ENCODE peak calls at places on chromosomes 11 and 22, in ten cellular contexts. One of them, this sample, is unnamed.

GRCh38 chr11:13963949-13964770 is 1.6 kb downstream of the SPON1 start:
- DNase-seq in HCT116: no peak
- DNase-seq in stomach: no peak
- DNase-seq in ovary: peak
- DNase-seq in heart left ventricle: peak
- DNase-seq in breast epithelium: no peak
- DNase-seq in A549: no peak
- DNase-seq in NB4: no peak
- DNase-seq in HepG2: no peak
- DNase-seq in transverse colon: peak
- DNase-seq in this sample: no peak

GRCh38 chr11:69636512-69636866 is 4.5 kb upstream of the CCND1 start:
- DNase-seq in HCT116: peak
- DNase-seq in stomach: peak
- DNase-seq in ovary: peak
- DNase-seq in heart left ventricle: peak
- DNase-seq in breast epithelium: no peak
- DNase-seq in A549: peak
- DNase-seq in NB4: no peak
- DNase-seq in HepG2: no peak
- DNase-seq in transverse colon: peak
- DNase-seq in this sample: no peak

GRCh38 chr22:37157516-37158289 is 8.0 kb upstream of the IL2RB start:
- DNase-seq in HCT116: peak
- DNase-seq in stomach: no peak
- DNase-seq in ovary: no peak
- DNase-seq in heart left ventricle: no peak
- DNase-seq in breast epithelium: no peak
- DNase-seq in A549: no peak
- DNase-seq in NB4: no peak
- DNase-seq in HepG2: no peak
- DNase-seq in transverse colon: no peak
- DNase-seq in this sample: no peak

GRCh38 chr11:67422894-67423293 is 5.4 kb upstream of the RPS6KB2 start:
- DNase-seq in HCT116: no peak
- DNase-seq in stomach: no peak
- DNase-seq in ovary: no peak
- DNase-seq in heart left ventricle: no peak
- DNase-seq in breast epithelium: no peak
- DNase-seq in A549: no peak
- DNase-seq in NB4: no peak
- DNase-seq in HepG2: no peak
- DNase-seq in transverse colon: no peak
- DNase-seq in this sample: no peak

GRCh38 chr22:32183625-32184024 is 21.2 kb downstream of the RFPL2 start:
- DNase-seq in HCT116: no peak
- DNase-seq in stomach: no peak
- DNase-seq in ovary: no peak
- DNase-seq in heart left ventricle: no peak
- DNase-seq in breast epithelium: no peak
- DNase-seq in A549: no peak
- DNase-seq in NB4: no peak
- DNase-seq in HepG2: no peak
- DNase-seq in transverse colon: no peak
- DNase-seq in this sample: no peak

GRCh38 chr11:107704432-107704831 is 7.4 kb downstream of the SLN start:
- DNase-seq in HCT116: no peak
- DNase-seq in stomach: no peak
- DNase-seq in ovary: no peak
- DNase-seq in heart left ventricle: no peak
- DNase-seq in breast epithelium: no peak
- DNase-seq in A549: peak
- DNase-seq in NB4: no peak
- DNase-seq in HepG2: no peak
- DNase-seq in transverse colon: no peak
- DNase-seq in this sample: no peak

GRCh38 chr11:65810046-65810868 is 23.4 kb downstream of the OVOL1 start:
- DNase-seq in HCT116: no peak
- DNase-seq in stomach: no peak
- DNase-seq in ovary: no peak
- DNase-seq in heart left ventricle: no peak
- DNase-seq in breast epithelium: no peak
- DNase-seq in A549: peak
- DNase-seq in NB4: peak
- DNase-seq in HepG2: peak
- DNase-seq in transverse colon: no peak
- DNase-seq in this sample: no peak

GRCh38 chr11:46930089-46930488 is 6.5 kb upstream of the CSTPP1 start:
- DNase-seq in HCT116: no peak
- DNase-seq in stomach: no peak
- DNase-seq in ovary: no peak
- DNase-seq in heart left ventricle: no peak
- DNase-seq in breast epithelium: no peak
- DNase-seq in A549: peak
- DNase-seq in NB4: peak
- DNase-seq in HepG2: peak
- DNase-seq in transverse colon: peak
- DNase-seq in this sample: no peak

DNA sequence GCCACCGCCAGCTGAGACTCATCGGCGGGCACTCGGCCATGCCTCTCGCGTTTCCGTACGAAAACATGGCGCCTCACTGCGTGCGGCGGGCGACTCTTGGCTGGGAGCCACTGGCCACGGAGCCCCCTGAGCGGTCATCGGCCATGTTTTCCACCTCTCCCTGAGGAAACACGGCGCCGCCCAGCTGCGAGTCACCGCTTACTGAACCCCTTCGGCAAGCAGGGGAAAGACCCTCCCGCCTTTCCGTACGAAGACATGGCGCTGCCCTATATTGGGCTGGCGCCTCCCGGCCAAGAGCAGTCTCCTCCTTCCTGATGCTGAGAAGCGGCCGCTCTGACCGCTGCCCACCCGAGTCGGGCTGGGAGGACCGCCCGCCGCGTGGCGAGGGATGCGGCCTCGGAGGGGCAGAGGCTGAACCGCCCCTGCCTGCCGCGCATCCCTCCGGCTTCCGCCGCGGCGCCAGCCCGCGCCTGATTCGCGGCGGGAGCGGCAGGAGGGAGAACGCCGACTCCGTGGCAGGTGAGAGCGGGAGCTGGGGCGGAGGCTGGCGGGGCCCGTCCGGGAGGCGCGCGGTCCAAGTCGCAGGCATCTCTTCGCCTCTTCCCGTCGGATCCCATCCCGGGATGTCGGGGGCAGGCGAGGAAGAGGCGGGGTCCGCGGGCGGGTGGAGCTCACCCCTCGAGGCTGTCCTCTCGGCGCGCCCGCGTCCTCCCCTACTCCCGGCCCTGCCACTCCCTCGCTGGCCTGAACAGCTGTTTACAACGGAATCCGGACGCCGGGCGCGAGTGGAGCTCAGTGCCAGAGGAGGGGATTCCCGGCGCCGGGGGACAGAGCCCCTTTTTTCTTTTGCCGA is at the start of gene TCP11L1:
- DNase-seq in HCT116: peak
- DNase-seq in stomach: peak
- DNase-seq in ovary: peak
- DNase-seq in heart left ventricle: peak
- DNase-seq in breast epithelium: peak
- DNase-seq in A549: peak
- DNase-seq in NB4: peak
- DNase-seq in HepG2: peak
- DNase-seq in transverse colon: peak
- DNase-seq in this sample: peak
- TF ChIP-seq POLR2A in HCT116: peak
- TF ChIP-seq POLR2A in stomach: peak
- TF ChIP-seq POLR2A in ovary: peak
- TF ChIP-seq POLR2A in heart left ventricle: peak
- TF ChIP-seq POLR2A in breast epithelium: peak
- TF ChIP-seq POLR2A in A549: peak
- TF ChIP-seq POLR2A in NB4: peak
- TF ChIP-seq POLR2A in HepG2: peak
- TF ChIP-seq POLR2A in transverse colon: peak
- TF ChIP-seq POLR2A in this sample: peak

DNA sequence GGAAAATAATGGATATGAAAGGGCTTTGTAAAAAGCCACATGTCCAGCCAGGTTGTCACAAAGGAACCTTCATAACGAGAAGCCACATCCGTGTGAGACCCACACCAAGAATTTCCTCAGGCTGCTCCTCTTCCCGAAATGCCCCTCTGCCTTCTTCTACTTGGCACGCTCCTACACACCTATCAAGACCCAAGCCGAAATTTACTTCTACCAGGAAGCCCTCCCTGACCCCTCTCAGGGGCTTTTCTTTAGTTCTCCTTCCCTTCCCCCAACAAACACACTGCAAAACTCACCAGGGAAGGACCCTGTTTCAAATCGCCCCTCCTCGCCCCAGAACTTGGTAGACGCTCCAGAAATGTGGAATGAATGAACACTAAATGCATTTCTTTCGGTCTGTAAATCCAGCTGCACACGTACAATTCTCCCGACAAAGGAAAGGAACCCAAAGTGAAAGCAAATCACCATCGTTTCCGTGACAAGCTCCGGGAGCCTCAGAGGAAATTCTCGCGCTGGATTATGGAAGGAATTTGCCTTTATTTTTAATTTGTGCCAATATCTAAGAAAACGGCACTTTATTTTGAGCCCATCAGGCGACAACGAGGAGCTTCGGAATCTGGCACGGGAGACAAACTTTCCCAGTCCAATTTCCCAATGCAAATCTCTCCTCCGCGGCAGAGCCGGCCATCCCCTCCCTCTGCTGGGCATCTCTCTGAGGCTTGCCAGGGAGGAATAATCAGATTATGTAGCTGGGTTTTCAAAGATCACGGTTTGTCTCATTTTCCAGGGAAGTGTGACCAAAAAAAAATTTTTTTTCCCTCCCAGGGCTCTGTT is 13.2 kb upstream of the SHISAL1 start:
- DNase-seq in HCT116: no peak
- DNase-seq in stomach: no peak
- DNase-seq in ovary: no peak
- DNase-seq in heart left ventricle: no peak
- DNase-seq in breast epithelium: no peak
- DNase-seq in A549: no peak
- DNase-seq in NB4: no peak
- DNase-seq in HepG2: no peak
- DNase-seq in transverse colon: no peak
- DNase-seq in this sample: no peak
- TF ChIP-seq CTCF in HCT116: no peak
- TF ChIP-seq CTCF in stomach: peak
- TF ChIP-seq CTCF in ovary: no peak
- TF ChIP-seq CTCF in heart left ventricle: peak
- TF ChIP-seq CTCF in breast epithelium: no peak
- TF ChIP-seq CTCF in A549: no peak
- TF ChIP-seq CTCF in NB4: no peak
- TF ChIP-seq CTCF in HepG2: no peak
- TF ChIP-seq CTCF in transverse colon: no peak
- TF ChIP-seq CTCF in this sample: no peak

GRCh38 chr11:2940930-2941821 is 12.0 kb upstream of the PHLDA2 start:
- DNase-seq in HCT116: no peak
- DNase-seq in stomach: peak
- DNase-seq in ovary: no peak
- DNase-seq in heart left ventricle: no peak
- DNase-seq in breast epithelium: no peak
- DNase-seq in A549: peak
- DNase-seq in NB4: no peak
- DNase-seq in HepG2: no peak
- DNase-seq in transverse colon: peak
- DNase-seq in this sample: no peak
- TF ChIP-seq POLR2A in HCT116: no peak
- TF ChIP-seq POLR2A in stomach: no peak
- TF ChIP-seq POLR2A in ovary: no peak
- TF ChIP-seq POLR2A in heart left ventricle: no peak
- TF ChIP-seq POLR2A in breast epithelium: no peak
- TF ChIP-seq POLR2A in A549: no peak
- TF ChIP-seq POLR2A in NB4: no peak
- TF ChIP-seq POLR2A in HepG2: no peak
- TF ChIP-seq POLR2A in transverse colon: no peak
- TF ChIP-seq POLR2A in this sample: no peak

GRCh38 chr11:57354699-57355098 is 16.5 kb downstream of the P2RX3 start:
- DNase-seq in HCT116: no peak
- DNase-seq in stomach: no peak
- DNase-seq in ovary: no peak
- DNase-seq in heart left ventricle: no peak
- DNase-seq in breast epithelium: no peak
- DNase-seq in A549: no peak
- DNase-seq in NB4: no peak
- DNase-seq in HepG2: no peak
- DNase-seq in transverse colon: no peak
- DNase-seq in this sample: no peak

GRCh38 chr11:57353024-57353423 is 14.9 kb downstream of the P2RX3 start:
- DNase-seq in HCT116: no peak
- DNase-seq in stomach: no peak
- DNase-seq in ovary: no peak
- DNase-seq in heart left ventricle: no peak
- DNase-seq in breast epithelium: no peak
- DNase-seq in A549: no peak
- DNase-seq in NB4: no peak
- DNase-seq in HepG2: no peak
- DNase-seq in transverse colon: no peak
- DNase-seq in this sample: no peak

GRCh38 chr11:57356179-57356757 is 18.1 kb downstream of the P2RX3 start:
- DNase-seq in HCT116: no peak
- DNase-seq in stomach: no peak
- DNase-seq in ovary: no peak
- DNase-seq in heart left ventricle: no peak
- DNase-seq in breast epithelium: no peak
- DNase-seq in A549: no peak
- DNase-seq in NB4: no peak
- DNase-seq in HepG2: no peak
- DNase-seq in transverse colon: no peak
- DNase-seq in this sample: no peak

GRCh38 chr11:57357310-57357709 is 19.2 kb downstream of the P2RX3 start:
- DNase-seq in HCT116: no peak
- DNase-seq in stomach: no peak
- DNase-seq in ovary: no peak
- DNase-seq in heart left ventricle: no peak
- DNase-seq in breast epithelium: no peak
- DNase-seq in A549: no peak
- DNase-seq in NB4: no peak
- DNase-seq in HepG2: no peak
- DNase-seq in transverse colon: no peak
- DNase-seq in this sample: no peak

DNA sequence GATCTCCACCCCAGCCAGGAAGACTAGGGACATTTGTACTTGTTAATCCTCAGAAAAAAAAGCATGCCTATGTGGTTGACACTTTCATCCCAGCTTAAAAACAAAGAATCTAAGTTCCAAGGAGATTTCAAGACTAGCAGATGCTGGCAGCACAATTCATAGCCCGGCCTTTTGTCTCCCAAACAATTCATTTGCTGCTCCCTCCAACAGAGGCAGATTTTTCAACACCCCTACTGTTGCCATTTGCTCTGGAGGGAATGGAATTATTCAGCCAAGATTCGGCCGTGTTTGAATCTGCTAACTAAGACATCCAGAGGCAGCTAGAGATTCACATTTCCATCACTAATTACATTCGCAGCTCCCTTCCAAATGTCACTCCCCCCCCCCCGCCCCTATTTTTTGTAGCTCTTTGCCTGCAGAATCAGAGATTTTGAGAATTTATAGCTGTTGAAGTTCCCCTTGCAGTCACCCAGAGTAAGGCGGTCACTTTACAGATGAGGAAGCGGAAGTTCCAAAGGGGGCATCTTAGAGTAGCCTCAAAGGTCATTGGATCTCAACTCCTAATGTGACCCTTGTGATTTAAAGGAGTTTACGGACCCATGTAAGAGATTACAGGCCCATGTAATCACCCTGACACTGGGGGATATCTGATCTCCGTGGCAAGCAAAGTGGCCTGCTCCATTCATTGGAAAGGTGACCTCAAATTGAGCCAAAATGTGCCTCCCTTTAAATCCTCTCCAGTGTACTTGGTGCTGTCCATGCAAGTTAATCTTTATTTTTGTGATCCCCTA is 15.5 kb downstream of the P2RX3 start:
- DNase-seq in HCT116: no peak
- DNase-seq in stomach: no peak
- DNase-seq in ovary: no peak
- DNase-seq in heart left ventricle: no peak
- DNase-seq in breast epithelium: no peak
- DNase-seq in A549: no peak
- DNase-seq in NB4: no peak
- DNase-seq in HepG2: no peak
- DNase-seq in transverse colon: no peak
- DNase-seq in this sample: no peak
- TF ChIP-seq CTCF in HCT116: no peak
- TF ChIP-seq CTCF in stomach: no peak
- TF ChIP-seq CTCF in ovary: no peak
- TF ChIP-seq CTCF in heart left ventricle: no peak
- TF ChIP-seq CTCF in breast epithelium: no peak
- TF ChIP-seq CTCF in A549: no peak
- TF ChIP-seq CTCF in NB4: no peak
- TF ChIP-seq CTCF in HepG2: no peak
- TF ChIP-seq CTCF in transverse colon: no peak
- TF ChIP-seq CTCF in this sample: no peak